ENCODE peak calls at places on chromosomes 16 and 17, in ten cellular contexts. B is activated T-helper 1 cell treated with Interleukin-2 at 50 U/mL for 16 hours, K is non-pigmented ciliary epithelial cell, T is WTC11, P is C1 segment of cervical spinal cord, D is hippocampal formation, E is lower leg skin, Z is T-helper 1 cell, Y is NCI-H1930, C is transverse colon. L is an unnamed sample.

GRCh38 chr17:61402073-61402541 is 2.5 kb downstream of the TBX2 start:
- DNase-seq in B (no peak), K (no peak), T (no peak), P (no peak), D (no peak), E (no peak), Z (no peak), Y (no peak), C (no peak), L (no peak)

GRCh38 chr17:6688944-6689343 is 24.2 kb downstream of the SLC13A5 start:
- DNase-seq in B (no peak), K (no peak), T (no peak), P (no peak), D (no peak), E (no peak), Z (no peak), Y (no peak), C (no peak), L (no peak)

GRCh38 chr17:76527430-76528111 is 9.9 kb downstream of the CYGB start:
- DNase-seq in B (peak), K (no peak), T (peak), P (no peak), D (no peak), E (no peak), Z (no peak), Y (no peak), C (peak), L (peak)

GRCh38 chr17:1058423-1059130 is 61.6 kb downstream of the TIMM22 start:
- DNase-seq in B (peak), K (no peak), T (peak), P (no peak), D (no peak), E (no peak), Z (no peak), Y (no peak), C (peak), L (no peak)

GRCh38 chr17:81049973-81050551 is 15.1 kb downstream of the BAIAP2 start:
- DNase-seq in B (no peak), K (no peak), T (no peak), P (peak), D (peak), E (no peak), Z (no peak), Y (no peak), C (peak), L (peak)

GRCh38 chr16:15509051-15509592 is 74.7 kb downstream of the BMERB1 start:
- DNase-seq in B (no peak), K (no peak), T (no peak), P (no peak), D (no peak), E (no peak), Z (no peak), Y (no peak), C (no peak), L (no peak)

GRCh38 chr16:54140057-54140787 is 146.4 kb downstream of the IRX3 start:
- DNase-seq in B (no peak), K (no peak), T (no peak), P (no peak), D (no peak), E (no peak), Z (no peak), Y (no peak), C (no peak), L (no peak)

GRCh38 chr17:75776399-75777242 is 8.0 kb upstream of the UNK start:
- DNase-seq in B (no peak), K (no peak), T (no peak), P (no peak), D (no peak), E (peak), Z (peak), Y (no peak), C (no peak), L (no peak)

GRCh38 chr17:63190821-63191220 is 224.8 kb downstream of the TANC2 start:
- DNase-seq in B (no peak), K (no peak), T (no peak), P (no peak), D (no peak), E (no peak), Z (no peak), Y (no peak), C (no peak), L (no peak)

GRCh38 chr16:56477096-56477878 is 25.9 kb downstream of the OGFOD1 start:
- DNase-seq in B (no peak), K (peak), T (no peak), P (no peak), D (no peak), E (no peak), Z (no peak), Y (no peak), C (no peak), L (no peak)

GRCh38 chr16:22937169-22937568 is 123.2 kb downstream of the HS3ST2 start:
- DNase-seq in B (no peak), K (no peak), T (no peak), P (no peak), D (no peak), E (no peak), Z (no peak), Y (no peak), C (no peak), L (no peak)

GRCh38 chr16:46882940-46883307 is 1.2 kb upstream of the GPT2 start:
- DNase-seq in B (no peak), K (no peak), T (no peak), P (no peak), D (no peak), E (no peak), Z (no peak), Y (no peak), C (no peak), L (no peak)

GRCh38 chr16:85168732-85169256 is 56.5 kb upstream of the CIBAR2 start:
- DNase-seq in B (no peak), K (no peak), T (peak), P (peak), D (no peak), E (no peak), Z (no peak), Y (peak), C (peak), L (peak)

GRCh38 chr16:1152651-1153259 is at the start of gene CACNA1H:
- DNase-seq in B (peak), K (no peak), T (peak), P (no peak), D (no peak), E (no peak), Z (peak), Y (no peak), C (no peak), L (no peak)

GRCh38 chr16:74923766-74924460 is 61.0 kb downstream of the WDR59 start:
- DNase-seq in B (no peak), K (no peak), T (no peak), P (no peak), D (no peak), E (no peak), Z (no peak), Y (no peak), C (no peak), L (no peak)

GRCh38 chr17:79892457-79893236 is 53.4 kb upstream of the CBX4 start:
- DNase-seq in B (no peak), K (no peak), T (peak), P (no peak), D (no peak), E (peak), Z (no peak), Y (no peak), C (peak), L (no peak)

GRCh38 chr16:79163666-79164377 is 436.7 kb downstream of the MAF start:
- DNase-seq in B (no peak), K (no peak), T (no peak), P (peak), D (no peak), E (no peak), Z (no peak), Y (no peak), C (peak), L (no peak)

GRCh38 chr17:74454197-74455024 is 12.0 kb upstream of the CD300A start:
- DNase-seq in B (no peak), K (peak), T (no peak), P (peak), D (peak), E (peak), Z (peak), Y (no peak), C (peak), L (peak)

GRCh38 chr16:35173295-35173694 is 1713.9 kb downstream of the TP53TG3F start:
- DNase-seq in B (no peak), K (no peak), T (no peak), P (no peak), D (no peak), E (no peak), Z (no peak), Y (no peak), C (no peak), L (no peak)

GRCh38 chr16:88681709-88682451 is 4.4 kb downstream of the SNAI3 start:
- DNase-seq in B (peak), K (no peak), T (no peak), P (peak), D (peak), E (peak), Z (no peak), Y (no peak), C (peak), L (no peak)

GRCh38 chr17:83107656-83108048 is 28.2 kb downstream of the METRNL start:
- DNase-seq in B (no peak), K (no peak), T (no peak), P (no peak), D (no peak), E (no peak), Z (no peak), Y (no peak), C (no peak), L (no peak)

GRCh38 chr17:2189231-2189630 is 114.4 kb downstream of the SMG6 start:
- DNase-seq in B (no peak), K (no peak), T (no peak), P (no peak), D (no peak), E (no peak), Z (no peak), Y (no peak), C (no peak), L (no peak)

GRCh38 chr16:66604376-66605176 is at the start of gene CMTM3:
- DNase-seq in B (peak), K (no peak), T (peak), P (peak), D (peak), E (no peak), Z (peak), Y (peak), C (peak), L (no peak)

GRCh38 chr16:89586853-89587252 is 11.3 kb downstream of the CPNE7 start:
- DNase-seq in B (no peak), K (no peak), T (no peak), P (no peak), D (no peak), E (no peak), Z (no peak), Y (no peak), C (peak), L (no peak)

GRCh38 chr16:35140293-35140986 is 1681.0 kb downstream of the TP53TG3F start:
- DNase-seq in B (no peak), K (no peak), T (no peak), P (no peak), D (no peak), E (no peak), Z (no peak), Y (no peak), C (no peak), L (no peak)

GRCh38 chr16:58912571-58912970 is 178.5 kb upstream of the GOT2 start:
- DNase-seq in B (no peak), K (no peak), T (no peak), P (no peak), D (no peak), E (no peak), Z (no peak), Y (no peak), C (no peak), L (no peak)

GRCh38 chr17:47225436-47225858 is 16.3 kb downstream of the MYL4 start:
- DNase-seq in B (no peak), K (peak), T (no peak), P (no peak), D (no peak), E (peak), Z (no peak), Y (no peak), C (peak), L (peak)

GRCh38 chr17:79064026-79064425 is 10.6 kb upstream of the ENGASE start:
- DNase-seq in B (no peak), K (no peak), T (no peak), P (no peak), D (no peak), E (no peak), Z (no peak), Y (no peak), C (no peak), L (no peak)

GRCh38 chr17:57713140-57713539 is 32.0 kb downstream of the CCDC182 start:
- DNase-seq in B (no peak), K (no peak), T (no peak), P (no peak), D (no peak), E (no peak), Z (no peak), Y (no peak), C (no peak), L (no peak)

GRCh38 chr17:62665599-62665998 is 38.1 kb downstream of the MRC2 start:
- DNase-seq in B (no peak), K (no peak), T (no peak), P (no peak), D (no peak), E (no peak), Z (no peak), Y (no peak), C (no peak), L (no peak)

GRCh38 chr16:56862776-56863175 is 2.2 kb upstream of the SLC12A3 start:
- DNase-seq in B (no peak), K (no peak), T (no peak), P (no peak), D (no peak), E (no peak), Z (no peak), Y (no peak), C (peak), L (no peak)

GRCh38 chr16:67477960-67478554 is 2.9 kb downstream of the ATP6V0D1 start:
- DNase-seq in B (no peak), K (no peak), T (no peak), P (no peak), D (no peak), E (no peak), Z (no peak), Y (no peak), C (no peak), L (no peak)

GRCh38 chr16:49527621-49528020 is 154.0 kb downstream of the C16orf78 start:
- DNase-seq in B (no peak), K (no peak), T (no peak), P (no peak), D (no peak), E (no peak), Z (no peak), Y (no peak), C (no peak), L (no peak)